ENCODE peak calls at places on chromosomes 12 and 14, in eight cellular contexts. One of them, this sample, is unnamed.

GRCh38 chr12:120652671-120653435 is 12.4 kb downstream of the CABP1 start:
- DNase-seq in EH: peak
- DNase-seq in stimulated activated CD8-positive, alpha-beta memory T cell treated with anti-CD3 and anti-CD28 coated beads, Interleukin-2, amount 100 ng/mL, for 1 hour: no peak
- DNase-seq in right atrium auricular region: no peak
- DNase-seq in HTR-8/SVneo: no peak
- DNase-seq in A549: no peak
- DNase-seq in IMR-90: no peak
- DNase-seq in T follicular helper cell: no peak
- DNase-seq in this sample: no peak

GRCh38 chr14:31505411-31505810 is 17.6 kb upstream of the GPR33 start:
- DNase-seq in EH: peak
- DNase-seq in stimulated activated CD8-positive, alpha-beta memory T cell treated with anti-CD3 and anti-CD28 coated beads, Interleukin-2, amount 100 ng/mL, for 1 hour: no peak
- DNase-seq in right atrium auricular region: no peak
- DNase-seq in HTR-8/SVneo: no peak
- DNase-seq in A549: no peak
- DNase-seq in IMR-90: peak
- DNase-seq in T follicular helper cell: no peak
- DNase-seq in this sample: no peak

GRCh38 chr12:24455811-24456210 is 493.1 kb downstream of the BCAT1 start:
- DNase-seq in EH: no peak
- DNase-seq in stimulated activated CD8-positive, alpha-beta memory T cell treated with anti-CD3 and anti-CD28 coated beads, Interleukin-2, amount 100 ng/mL, for 1 hour: no peak
- DNase-seq in right atrium auricular region: no peak
- DNase-seq in HTR-8/SVneo: no peak
- DNase-seq in A549: no peak
- DNase-seq in IMR-90: no peak
- DNase-seq in T follicular helper cell: no peak
- DNase-seq in this sample: no peak

GRCh38 chr12:51850081-51850932 is 1.8 kb upstream of the FIGNL2 start:
- DNase-seq in EH: no peak
- DNase-seq in stimulated activated CD8-positive, alpha-beta memory T cell treated with anti-CD3 and anti-CD28 coated beads, Interleukin-2, amount 100 ng/mL, for 1 hour: no peak
- DNase-seq in right atrium auricular region: no peak
- DNase-seq in HTR-8/SVneo: no peak
- DNase-seq in A549: no peak
- DNase-seq in IMR-90: no peak
- DNase-seq in T follicular helper cell: no peak
- DNase-seq in this sample: no peak

GRCh38 chr14:90275820-90276219 is 19.5 kb downstream of the PSMC1 start:
- DNase-seq in EH: no peak
- DNase-seq in stimulated activated CD8-positive, alpha-beta memory T cell treated with anti-CD3 and anti-CD28 coated beads, Interleukin-2, amount 100 ng/mL, for 1 hour: no peak
- DNase-seq in right atrium auricular region: no peak
- DNase-seq in HTR-8/SVneo: no peak
- DNase-seq in A549: no peak
- DNase-seq in IMR-90: no peak
- DNase-seq in T follicular helper cell: no peak
- DNase-seq in this sample: no peak

GRCh38 chr14:42269234-42269633 is 662.6 kb downstream of the LRFN5 start:
- DNase-seq in EH: no peak
- DNase-seq in stimulated activated CD8-positive, alpha-beta memory T cell treated with anti-CD3 and anti-CD28 coated beads, Interleukin-2, amount 100 ng/mL, for 1 hour: no peak
- DNase-seq in right atrium auricular region: no peak
- DNase-seq in HTR-8/SVneo: no peak
- DNase-seq in A549: no peak
- DNase-seq in IMR-90: no peak
- DNase-seq in T follicular helper cell: no peak
- DNase-seq in this sample: no peak

GRCh38 chr12:104764225-104765073 is 193.6 kb downstream of the SLC41A2 start:
- DNase-seq in EH: no peak
- DNase-seq in stimulated activated CD8-positive, alpha-beta memory T cell treated with anti-CD3 and anti-CD28 coated beads, Interleukin-2, amount 100 ng/mL, for 1 hour: no peak
- DNase-seq in right atrium auricular region: no peak
- DNase-seq in HTR-8/SVneo: no peak
- DNase-seq in A549: no peak
- DNase-seq in IMR-90: no peak
- DNase-seq in T follicular helper cell: no peak
- DNase-seq in this sample: no peak

GRCh38 chr14:64645220-64645891 is 58.9 kb upstream of the PLEKHG3 start:
- DNase-seq in EH: peak
- DNase-seq in stimulated activated CD8-positive, alpha-beta memory T cell treated with anti-CD3 and anti-CD28 coated beads, Interleukin-2, amount 100 ng/mL, for 1 hour: no peak
- DNase-seq in right atrium auricular region: no peak
- DNase-seq in HTR-8/SVneo: peak
- DNase-seq in A549: no peak
- DNase-seq in IMR-90: peak
- DNase-seq in T follicular helper cell: no peak
- DNase-seq in this sample: no peak

GRCh38 chr14:20501346-20501745 is 4.0 kb upstream of the RNASE10 start:
- DNase-seq in EH: no peak
- DNase-seq in stimulated activated CD8-positive, alpha-beta memory T cell treated with anti-CD3 and anti-CD28 coated beads, Interleukin-2, amount 100 ng/mL, for 1 hour: no peak
- DNase-seq in right atrium auricular region: no peak
- DNase-seq in HTR-8/SVneo: no peak
- DNase-seq in A549: no peak
- DNase-seq in IMR-90: peak
- DNase-seq in T follicular helper cell: no peak
- DNase-seq in this sample: no peak

GRCh38 chr14:35435177-35435576 is 30.6 kb upstream of the NFKBIA start:
- DNase-seq in EH: peak
- DNase-seq in stimulated activated CD8-positive, alpha-beta memory T cell treated with anti-CD3 and anti-CD28 coated beads, Interleukin-2, amount 100 ng/mL, for 1 hour: no peak
- DNase-seq in right atrium auricular region: no peak
- DNase-seq in HTR-8/SVneo: no peak
- DNase-seq in A549: no peak
- DNase-seq in IMR-90: peak
- DNase-seq in T follicular helper cell: no peak
- DNase-seq in this sample: no peak